ENCODE peak calls at places on chromosome 17, in six cellular contexts. O is GM12878, J is lower lobe of right lung, G is left ventricle myocardium inferior, Y is pancreas, X is AG09309. I is an unnamed sample.

GRCh38 chr17:19766421-19767270 is 18.5 kb upstream of the ALDH3A1 start:
- DNase-seq in Y (peak; percentile 46), X (no peak), J (peak; percentile 82), O (no peak), G (peak; percentile 78), I (peak; percentile 85)

GRCh38 chr17:39027440-39028035 is 60.3 kb upstream of the FBXO47 start:
- DNase-seq in Y (no peak), J (no peak), X (no peak), G (peak; percentile 41), O (no peak), I (no peak)

GRCh38 chr17:80857721-80858171 is 133.9 kb upstream of the CHMP6 start:
- DNase-seq in G (no peak), Y (no peak), X (no peak), O (no peak), J (no peak), I (peak; percentile 46)

GRCh38 chr17:38550661-38551060 is 55.1 kb downstream of the SRCIN1 start:
- DNase-seq in Y (peak; percentile 67), J (no peak), G (peak; percentile 48), X (peak; percentile 41), O (no peak), I (peak; percentile 75)

GRCh38 chr17:77212833-77213777 is 72.3 kb downstream of the SEC14L1 start:
- DNase-seq in X (no peak), G (no peak), Y (no peak), O (no peak), J (no peak), I (no peak)

GRCh38 chr17:36550491-36551417 is 6.0 kb downstream of the GGNBP2 start:
- DNase-seq in Y (no peak), J (no peak), X (no peak), O (peak; percentile 61), G (no peak), I (no peak)

GRCh38 chr17:55320594-55321506 is 56.1 kb downstream of the HLF start:
- DNase-seq in X (no peak), G (no peak), J (no peak), O (no peak), Y (no peak), I (peak; percentile 63)

GRCh38 chr17:77451894-77452852 is 311.4 kb downstream of the SEC14L1 start:
- DNase-seq in G (peak; percentile 76), J (no peak), Y (peak; percentile 34), O (no peak), X (no peak), I (peak; percentile 82)

GRCh38 chr17:46873941-46874645 is 22.7 kb downstream of the WNT9B start:
- DNase-seq in J (no peak), O (no peak), X (no peak), G (no peak), Y (no peak), I (no peak)

GRCh38 chr17:6473128-6473767 is 29.0 kb downstream of the PIMREG start:
- DNase-seq in G (peak; percentile 68), X (no peak), Y (peak; percentile 62), O (no peak), J (peak; percentile 86), I (peak; percentile 79)

GRCh38 chr17:27751622-27752490 is 48.5 kb downstream of the NOS2 start:
- DNase-seq in J (no peak), G (no peak), Y (no peak), X (no peak), O (no peak), I (no peak)

I was measured in Right ventricle myocardium inferior.